ENCODE peak calls at places on chromosome 17, in five cellular contexts. V is tibial nerve; S is stimulated activated CD4-positive, alpha-beta T cell treated with anti-CD3 and anti-CD28 coated beads, Interleukin-4, amount 100 ng/mL, for 24 hours; K is fibroblast of pulmonary artery; T is LoVo. H is an unnamed sample.

GRCh38 chr17:66920965-66921364 is 43.5 kb upstream of the CACNG4 start:
- DNase-seq in S (no peak), K (no peak), T (no peak), V (no peak), H (no peak)

GRCh38 chr17:50371526-50371925 is 1.5 kb downstream of the MRPL27 start:
- DNase-seq in K (no peak), S (no peak), V (no peak), T (no peak), H (no peak)

GRCh38 chr17:50356418-50356817 is 10.5 kb downstream of the XYLT2 start:
- DNase-seq in V (no peak), S (no peak), T (no peak), K (no peak), H (no peak)

GRCh38 chr17:8212312-8213180 is 2.2 kb upstream of the AURKB start:
- DNase-seq in K (no peak), S (no peak), V (no peak), T (no peak), H (no peak)

GRCh38 chr17:17935321-17936271 is 36.6 kb downstream of the TOM1L2 start:
- DNase-seq in S (no peak), T (peak), K (peak), V (peak), H (no peak)

GRCh38 chr17:8272421-8272820 is 16.0 kb upstream of the RANGRF start:
- DNase-seq in T (no peak), K (no peak), S (no peak), V (no peak), H (no peak)

GRCh38 chr17:73546770-73547345 is 97.4 kb downstream of the SDK2 start:
- DNase-seq in S (peak), T (peak), K (no peak), V (peak), H (no peak)

GRCh38 chr17:78925662-78926555 is 722 bp upstream of the TIMP2 start:
- DNase-seq in T (no peak), S (no peak), V (peak), K (peak), H (no peak)

GRCh38 chr17:5531019-5531418 is 44.7 kb downstream of the MIS12 start:
- DNase-seq in T (no peak), K (no peak), V (no peak), S (no peak), H (no peak)

GRCh38 chr17:64270885-64271284 is 7.8 kb upstream of the TEX2 start:
- DNase-seq in K (no peak), V (no peak), S (no peak), T (no peak), H (peak)

GRCh38 chr17:50414808-50415207 is 11.2 kb upstream of the ACSF2 start:
- DNase-seq in T (no peak), K (no peak), S (no peak), V (no peak), H (no peak)

GRCh38 chr17:15169676-15170075 is 95.5 kb downstream of the PMP22 start:
- DNase-seq in K (no peak), T (no peak), V (no peak), S (no peak), H (no peak)

GRCh38 chr17:49157784-49158183 is 25.2 kb downstream of the B4GALNT2 start:
- DNase-seq in T (no peak), K (peak), S (no peak), V (no peak), H (no peak)

GRCh38 chr17:34892864-34893263 is 68.4 kb downstream of the CCT6B start:
- DNase-seq in V (no peak), S (no peak), T (no peak), K (no peak), H (no peak)

GRCh38 chr17:37770631-37771518 is 26.0 kb upstream of the HNF1B start:
- DNase-seq in S (peak), V (peak), K (peak), T (peak), H (no peak)

GRCh38 chr17:57849163-57849873 is 526 bp downstream of the MRPS23 start:
- DNase-seq in S (peak), T (no peak), K (no peak), V (no peak), H (no peak)

GRCh38 chr17:76578376-76578775 is 7.3 kb downstream of the ST6GALNAC2 start:
- DNase-seq in V (no peak), T (no peak), S (no peak), K (no peak), H (no peak)

GRCh38 chr17:13544292-13544691 is 57.4 kb downstream of the HS3ST3A1 start:
- DNase-seq in V (no peak), S (no peak), K (peak), T (peak), H (no peak)

GRCh38 chr17:39928868-39929651 is 1.5 kb downstream of the LRRC3C start:
- DNase-seq in V (no peak), K (peak), S (no peak), T (no peak), H (no peak)

GRCh38 chr17:550776-551175 is 163.9 kb downstream of the VPS53 start:
- DNase-seq in V (no peak), S (no peak), K (no peak), T (no peak), H (no peak)

GRCh38 chr17:49003557-49004511 is 6.6 kb downstream of the IGF2BP1 start:
- DNase-seq in S (no peak), V (no peak), T (no peak), K (peak), H (no peak)

GRCh38 chr17:77602062-77602746 is 356.3 kb upstream of the TNRC6C start:
- DNase-seq in S (no peak), T (no peak), K (peak), V (peak), H (no peak)

GRCh38 chr17:59257101-59257500 is 36.8 kb downstream of the GDPD1 start:
- DNase-seq in K (no peak), T (no peak), V (no peak), S (no peak), H (no peak)

GRCh38 chr17:67245694-67246397 is 850 bp upstream of the HELZ start:
- DNase-seq in V (no peak), S (peak), K (no peak), T (peak), H (peak)

GRCh38 chr17:18891541-18891940 is 33.6 kb downstream of the PRPSAP2 start:
- DNase-seq in V (no peak), S (no peak), T (no peak), K (no peak), H (no peak)

GRCh38 chr17:30031214-30031869 is 85.3 kb upstream of the NSRP1 start:
- DNase-seq in V (no peak), S (no peak), T (no peak), K (no peak), H (no peak)

GRCh38 chr17:2170023-2170422 is 115.1 kb downstream of the HIC1 start:
- DNase-seq in V (no peak), T (no peak), K (no peak), S (peak), H (no peak)

GRCh38 chr17:57075785-57076184 is 9.3 kb upstream of the AKAP1 start:
- DNase-seq in K (no peak), V (no peak), T (no peak), S (no peak), H (no peak)

GRCh38 chr17:64007838-64008282 is 9.7 kb downstream of the PRR29 start:
- DNase-seq in K (no peak), V (no peak), S (no peak), T (no peak), H (no peak)